ENCODE peak calls at places on chromosomes 11 and 22, in seven cellular contexts. K is NCI-H510A; H is non-pigmented ciliary epithelial cell; M is nephron progenitor cell; X is MV-4-11; E is COLO829; D is stimulated activated CD8-positive, alpha-beta memory T cell treated with anti-CD3 and anti-CD28 coated beads, Interleukin-4, amount 100 ng/mL, for 4 hours. B is an unnamed sample.

GRCh38 chr11:29641201-29641600 is 375.6 kb downstream of the KCNA4 start:
- DNase-seq in X (no peak), K (no peak), E (no peak), M (no peak), H (no peak), D (no peak), B (no peak)

GRCh38 chr11:8368194-8368593 is 104.5 kb upstream of the LMO1 start:
- DNase-seq in H (no peak), X (no peak), K (no peak), E (no peak), D (no peak), M (no peak), B (no peak)

GRCh38 chr11:34351051-34351450 is 6.8 kb downstream of the ABTB2 start:
- DNase-seq in M (no peak), H (no peak), X (no peak), D (no peak), E (no peak), K (no peak), B (peak; percentile 11)

GRCh38 chr11:72037554-72038311 is 39.0 kb downstream of the IL18BP start:
- DNase-seq in E (no peak), M (no peak), X (no peak), K (no peak), D (no peak), H (no peak), B (no peak)

GRCh38 chr11:34727228-34727737 is 106.4 kb downstream of the EHF start:
- DNase-seq in H (no peak), K (no peak), X (no peak), E (no peak), D (no peak), M (no peak), B (no peak)

GRCh38 chr11:47215366-47215925 is 672 bp downstream of the DDB2 start:
- DNase-seq in M (peak; percentile 14), X (no peak), H (no peak), K (no peak), E (no peak), D (no peak), B (no peak)

GRCh38 chr22:29396126-29396525 is 7.8 kb upstream of the AP1B1 start:
- DNase-seq in K (no peak), X (no peak), D (no peak), E (no peak), M (no peak), H (no peak), B (no peak)

GRCh38 chr11:130915556-130916237 is 582 bp downstream of the SNX19 start:
- DNase-seq in D (no peak), E (no peak), X (no peak), M (no peak), H (no peak), K (no peak), B (no peak)

GRCh38 chr11:36131719-36132349 is 157.4 kb downstream of the COMMD9 start:
- DNase-seq in X (no peak), K (no peak), E (no peak), H (no peak), M (peak; percentile 48), D (no peak), B (no peak)

GRCh38 chr11:60849641-60850520 is 5.9 kb downstream of the PTGDR2 start:
- DNase-seq in X (no peak), D (no peak), E (no peak), K (no peak), M (no peak), H (no peak), B (peak; percentile 85)

GRCh38 chr11:71459767-71460320 is 6.8 kb downstream of the NADSYN1 start:
- DNase-seq in X (no peak), D (no peak), E (no peak), H (no peak), M (peak; percentile 56), K (no peak), B (no peak)

B was measured in osteoblast.